ENCODE peak calls at places on chromosomes 13 and 19, in eight cellular contexts. T is ovary, X is tibial artery, A is upper lobe of right lung, I is SK-N-SH, G is thoracic aorta, L is fibroblast of lung, E is bronchial epithelial cell. Z is an unnamed sample.

GRCh38 chr19:2969104-2969504 is 8.3 kb upstream of the TLE6 start:
- DNase-seq in E (no peak), A (no peak), G (no peak), X (no peak), I (peak; percentile 59), T (peak; percentile 50), L (peak; percentile 65), Z (no peak)

GRCh38 chr19:35788205-35788960 is 13.0 kb downstream of the ARHGAP33 start:
- DNase-seq in E (no peak), X (no peak), A (no peak), G (no peak), T (no peak), I (no peak), L (no peak), Z (no peak)

GRCh38 chr13:36681894-36682624 is 8.2 kb downstream of the SERTM1 start:
- DNase-seq in I (no peak), A (no peak), L (no peak), X (no peak), E (no peak), T (no peak), G (no peak), Z (no peak)

GRCh38 chr19:5326986-5327623 is 13.5 kb downstream of the PTPRS start:
- DNase-seq in L (no peak), A (no peak), X (no peak), E (no peak), T (no peak), G (no peak), I (no peak), Z (no peak)

GRCh38 chr19:53131732-53132131 is 978 bp downstream of the ZNF415 start:
- DNase-seq in E (no peak), I (peak; percentile 27), G (no peak), L (no peak), X (no peak), T (no peak), A (no peak), Z (no peak)

GRCh38 chr13:80716610-80717081 is 375.7 kb upstream of the SPRY2 start:
- DNase-seq in G (no peak), L (peak; percentile 95), E (peak; percentile 7), T (no peak), X (no peak), A (peak; percentile 52), I (no peak), Z (no peak)

GRCh38 chr19:55454787-55455243 is 6.6 kb downstream of the ISOC2 start:
- DNase-seq in G (no peak), E (no peak), X (no peak), A (no peak), L (peak; percentile 25), T (no peak), I (peak; percentile 73), Z (no peak)

GRCh38 chr13:44622259-44622658 is 46.1 kb upstream of the TSC22D1 start:
- DNase-seq in I (no peak), X (no peak), T (no peak), L (no peak), E (no peak), A (no peak), G (no peak), Z (no peak)

GRCh38 chr19:10870501-10870954 is 825 bp upstream of the CARM1 start:
- DNase-seq in G (no peak), L (no peak), I (no peak), T (no peak), E (no peak), A (no peak), X (no peak), Z (no peak)

GRCh38 chr13:44719857-44720671 is 143.9 kb upstream of the TSC22D1 start:
- DNase-seq in G (no peak), T (no peak), I (no peak), E (no peak), A (no peak), X (no peak), L (peak; percentile 80), Z (peak; percentile 93)

GRCh38 chr19:1057185-1057857 is 9.6 kb upstream of the ARHGAP45 start:
- DNase-seq in G (no peak), I (no peak), X (no peak), E (peak; percentile 28), L (peak; percentile 80), T (no peak), A (no peak), Z (no peak)
- TF ChIP-seq CTCF in G (no peak), I (no peak), X (no peak), E (no peak), L (no peak), T (no peak), A (peak; percentile 35), Z (no peak)

DNA sequence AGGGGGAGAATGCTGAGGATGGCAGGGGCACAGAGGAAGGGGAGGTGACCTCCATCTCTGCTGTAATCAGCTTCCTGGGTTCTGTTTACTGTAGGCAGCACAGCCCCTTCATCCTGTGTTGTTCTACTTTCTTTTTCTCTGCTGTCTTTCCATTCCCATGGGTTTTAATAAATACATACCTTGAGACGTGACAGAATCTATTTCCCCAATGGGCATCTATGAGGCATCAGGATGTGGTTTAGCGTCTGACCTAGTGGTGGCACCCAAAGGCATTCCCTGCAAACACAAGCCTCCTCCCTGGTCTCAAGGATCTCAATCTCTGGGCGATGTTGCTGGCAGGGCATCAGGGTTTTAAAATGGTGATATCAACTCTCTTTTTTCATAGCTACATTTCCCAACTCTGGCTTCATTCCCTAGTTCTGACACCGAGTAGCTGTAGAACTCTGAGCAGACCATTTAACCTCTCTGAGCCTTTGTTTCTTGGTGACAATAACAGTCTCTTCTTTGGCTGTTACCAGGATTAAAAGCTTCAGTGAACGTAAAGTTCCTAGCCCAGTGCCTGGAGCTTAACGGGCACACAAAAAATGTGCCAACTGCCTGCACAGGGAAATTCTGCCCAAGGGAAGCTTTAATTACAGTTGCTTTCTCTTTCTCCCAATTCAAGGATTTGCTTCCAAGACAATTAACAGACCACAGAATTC is 60.9 kb downstream of the ALOX5AP start:
- DNase-seq in X (no peak), G (no peak), I (no peak), A (no peak), L (peak; percentile 59), T (no peak), E (peak; percentile 82), Z (peak; percentile 31)
- H3K4me3 ChIP-seq in X (no peak overlapping the region), G (peak overlapping the region; percentile 57), I (no peak overlapping the region), A (peak overlapping the region; percentile 12), L (no peak overlapping the region), T (no peak overlapping the region), E (peak overlapping the region; percentile 22), Z (no peak overlapping the region)

GRCh38 chr19:31339405-31339804 is 9.8 kb downstream of the TSHZ3 start:
- DNase-seq in T (no peak), L (peak; percentile 41), A (no peak), X (no peak), I (peak; percentile 47), E (no peak), G (no peak), Z (no peak)

GRCh38 chr19:31340059-31341025 is 8.9 kb downstream of the TSHZ3 start:
- DNase-seq in I (peak; percentile 74), T (peak; percentile 49), L (peak; percentile 59), A (no peak), X (no peak), E (peak; percentile 44), G (no peak), Z (no peak)

GRCh38 chr19:31335716-31336115 is 13.5 kb downstream of the TSHZ3 start:
- DNase-seq in L (no peak), T (no peak), G (no peak), E (no peak), I (no peak), X (no peak), A (no peak), Z (no peak)

GRCh38 chr19:31337007-31337914 is 12.0 kb downstream of the TSHZ3 start:
- DNase-seq in A (no peak), L (peak; percentile 39), T (no peak), I (no peak), X (no peak), G (no peak), E (no peak), Z (no peak)

GRCh38 chr19:31338069-31338767 is 11.0 kb downstream of the TSHZ3 start:
- DNase-seq in L (peak; percentile 88), I (peak; percentile 80), A (no peak), E (no peak), G (no peak), T (peak; percentile 85), X (peak; percentile 80), Z (no peak)
- H3K36me3 ChIP-seq in L (no peaks in the 10 kb centered on the region), I (peaks cover 5% of the 10 kb centered on the region), A (no peaks in the 10 kb centered on the region), E (no peaks in the 10 kb centered on the region), G (no peaks in the 10 kb centered on the region), T (no peaks in the 10 kb centered on the region), X (no peaks in the 10 kb centered on the region), Z (no peaks in the 10 kb centered on the region)

GRCh38 chr13:72757792-72758535 is 23.7 kb downstream of the DIS3 start:
- DNase-seq in X (no peak), I (no peak), G (no peak), T (no peak), E (no peak), L (no peak), A (no peak), Z (no peak)
- TF ChIP-seq CTCF in X (no peak), I (no peak), G (no peak), T (no peak), E (no peak), L (no peak), A (no peak), Z (no peak)

DNA sequence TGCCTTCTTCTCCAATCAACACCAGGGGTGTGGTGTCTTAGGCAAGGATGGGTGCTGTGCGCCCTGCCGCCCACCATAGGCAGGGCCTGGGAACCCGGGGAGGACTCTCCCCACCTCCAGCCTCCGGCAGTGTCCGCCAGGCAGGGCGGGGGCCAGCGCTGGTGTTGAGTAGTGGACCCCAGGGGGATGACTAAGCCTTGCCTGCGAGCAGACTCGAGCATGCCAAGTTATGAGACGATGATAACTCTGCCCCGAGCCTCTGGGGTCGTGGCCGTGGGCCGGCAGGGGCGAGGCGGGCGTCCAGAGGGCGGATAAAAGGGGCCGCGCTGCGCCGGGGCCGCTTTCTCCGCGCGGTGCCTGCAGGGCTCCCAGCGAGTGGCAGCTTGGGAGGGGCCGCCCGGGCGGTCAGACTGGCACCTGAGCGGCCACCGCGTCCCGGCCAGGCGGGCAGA is at the start of gene MEDAG:
- DNase-seq in L (peak; percentile 78), G (peak; percentile 92), T (peak; percentile 75), I (no peak), E (peak; percentile 18), A (peak; percentile 67), X (peak; percentile 95), Z (no peak)
- H3K4me3 ChIP-seq in L (peak within 1 kb of the TSS; percentile 56), G (peak within 1 kb of the TSS; percentile 88), T (peak within 1 kb of the TSS; percentile 39), I (no peak within 1 kb of the TSS), E (no peak within 1 kb of the TSS), A (peak within 1 kb of the TSS; percentile 39), X (peak within 1 kb of the TSS; percentile 69), Z (peak within 1 kb of the TSS; percentile 28)

GRCh38 chr19:6333439-6333838 is at the start of gene ACER1:
- DNase-seq in I (no peak), X (no peak), A (no peak), E (no peak), L (no peak), T (no peak), G (no peak), Z (no peak)
- H3K36me3 ChIP-seq in I (no peaks in the 10 kb centered on the region), X (no peaks in the 10 kb centered on the region), A (no peaks in the 10 kb centered on the region), E (no peaks in the 10 kb centered on the region), L (no peaks in the 10 kb centered on the region), T (no peaks in the 10 kb centered on the region), G (no peaks in the 10 kb centered on the region), Z (no peaks in the 10 kb centered on the region)

GRCh38 chr19:9792191-9793050 is 23.9 kb upstream of the ZNF846 start:
- DNase-seq in I (peak; percentile 92), A (peak; percentile 96), G (peak; percentile 97), X (peak; percentile 97), T (peak; percentile 97), L (peak; percentile 93), E (peak; percentile 80), Z (peak; percentile 57)
- TF ChIP-seq CTCF in I (no peak), A (no peak), G (no peak), X (no peak), T (no peak), L (no peak), E (no peak), Z (no peak)